ENCODE peak calls at places on chromosomes 1 and 21, in seven cellular contexts. C is GM23248; P is stimulated activated CD4-positive, alpha-beta T cell treated with anti-CD3 and anti-CD28 coated beads, Interleukin-2, amount 100 ng/mL, for 24 hours; E is germinal center; T is tibial artery; K is ureter; G is activated CD4-positive, alpha-beta T cell treated with anti-CD3 and anti-CD28 coated beads, Interleukin-2, amount 50 U/mL, for 24 hours. H is an unnamed sample.

GRCh38 chr1:206580438-206581113 is 31.7 kb downstream of the EIF2D start:
- DNase-seq in C (no peak), P (peak), E (no peak), T (no peak), K (no peak), G (no peak), H (no peak)

GRCh38 chr1:213415686-213416380 is 364.8 kb downstream of the RPS6KC1 start:
- DNase-seq in C (no peak), P (no peak), E (no peak), T (no peak), K (no peak), G (no peak), H (no peak)

GRCh38 chr1:95554408-95554807 is 320.4 kb downstream of the RWDD3 start:
- DNase-seq in C (no peak), P (no peak), E (no peak), T (no peak), K (no peak), G (no peak), H (no peak)

GRCh38 chr1:167640051-167640450 is 10.0 kb downstream of the RCSD1 start:
- DNase-seq in C (no peak), P (no peak), E (no peak), T (no peak), K (no peak), G (no peak), H (no peak)

GRCh38 chr21:17196619-17197018 is 316.2 kb upstream of the CXADR start:
- DNase-seq in C (no peak), P (no peak), E (no peak), T (no peak), K (no peak), G (no peak), H (no peak)

GRCh38 chr1:233972951-233973635 is 68.6 kb downstream of the SLC35F3 start:
- DNase-seq in C (no peak), P (no peak), E (no peak), T (no peak), K (no peak), G (no peak), H (no peak)

GRCh38 chr21:18178509-18178908 is 66.1 kb upstream of the CHODL start:
- DNase-seq in C (no peak), P (no peak), E (no peak), T (no peak), K (no peak), G (no peak), H (no peak)

GRCh38 chr1:114108741-114109255 is 44.9 kb downstream of the SYT6 start:
- DNase-seq in C (no peak), P (no peak), E (no peak), T (no peak), K (no peak), G (no peak), H (no peak)

GRCh38 chr1:2789986-2790581 is 11.4 kb downstream of the TTC34 start:
- DNase-seq in C (no peak), P (no peak), E (no peak), T (no peak), K (no peak), G (no peak), H (no peak)

GRCh38 chr1:31183927-31184554 is 55.6 kb downstream of the NKAIN1 start:
- DNase-seq in C (peak), P (peak), E (peak), T (no peak), K (no peak), G (no peak), H (peak)

GRCh38 chr1:45926302-45926701 is 122.9 kb downstream of the MAST2 start:
- DNase-seq in C (no peak), P (no peak), E (no peak), T (no peak), K (no peak), G (no peak), H (no peak)

H was measured in D341Med.